ENCODE peak calls at places on chromosome 2, in nine cellular contexts. O, B, N, I, G, S, X, E and J are unnamed samples.

GRCh38 chr2:30803281-30803680 is 4.0 kb downstream of the CAPN13 start:
- DNase-seq in S (no peak), X (no peak), N (no peak), B (no peak), O (no peak), E (no peak), G (no peak), I (no peak), J (no peak)

GRCh38 chr2:240586919-240587800 is 626 bp downstream of the CAPN10 start:
- DNase-seq in G (peak), X (no peak), O (no peak), E (peak), S (no peak), N (no peak), B (no peak), I (no peak), J (peak)

GRCh38 chr2:77746780-77747179 is 224.6 kb upstream of the LRRTM4 start:
- DNase-seq in X (no peak), S (no peak), I (no peak), B (no peak), N (no peak), O (no peak), E (no peak), G (no peak), J (no peak)

GRCh38 chr2:168030862-168031624 is 216.4 kb downstream of the STK39 start:
- DNase-seq in X (peak), N (no peak), S (peak), G (no peak), E (no peak), O (no peak), I (peak), B (no peak), J (peak)

GRCh38 chr2:207503234-207503633 is 26.5 kb upstream of the CREB1 start:
- DNase-seq in B (no peak), S (no peak), I (peak), N (no peak), E (no peak), X (peak), G (peak), O (no peak), J (peak)

GRCh38 chr2:202716114-202716718 is 81.4 kb downstream of the FAM117B start:
- DNase-seq in O (no peak), E (no peak), N (no peak), S (peak), B (no peak), I (no peak), X (no peak), G (no peak), J (no peak)

GRCh38 chr2:219570194-219570923 is 980 bp downstream of the OBSL1 start:
- DNase-seq in G (peak), X (peak), E (no peak), I (peak), S (peak), O (no peak), B (no peak), N (no peak), J (no peak)

GRCh38 chr2:127100261-127101047 is 6.5 kb downstream of the BIN1 start:
- DNase-seq in X (no peak), I (no peak), S (peak), G (peak), N (no peak), O (no peak), B (no peak), E (no peak), J (no peak)

GRCh38 chr2:119480718-119481142 is 43.6 kb downstream of the SCTR start:
- DNase-seq in I (no peak), E (no peak), X (no peak), S (no peak), O (no peak), B (no peak), G (no peak), N (no peak), J (no peak)

GRCh38 chr2:120809151-120809550 is 73.5 kb downstream of the GLI2 start:
- DNase-seq in X (no peak), I (no peak), E (no peak), S (peak), O (no peak), B (no peak), G (no peak), N (no peak), J (no peak)

GRCh38 chr2:27683390-27684071 is 19.8 kb downstream of the SLC4A1AP start:
- DNase-seq in O (peak), I (peak), N (peak), X (peak), S (peak), E (peak), G (peak), B (peak), J (peak)

GRCh38 chr2:30862054-30862651 is 54.9 kb upstream of the CAPN13 start:
- DNase-seq in X (peak), I (peak), O (peak), S (peak), G (peak), B (peak), N (peak), E (peak), J (peak)

GRCh38 chr2:201452856-201453643 is 1.5 kb downstream of the STRADB start:
- DNase-seq in X (no peak), O (no peak), S (no peak), I (no peak), B (no peak), E (no peak), G (no peak), N (no peak), J (no peak)

GRCh38 chr2:240463866-240464481 is 28.5 kb downstream of the GPC1 start:
- DNase-seq in S (no peak), N (no peak), E (no peak), X (no peak), I (no peak), O (peak), G (no peak), B (peak), J (no peak)

GRCh38 chr2:53632714-53633113 is 134.9 kb upstream of the CHAC2 start:
- DNase-seq in O (no peak), G (no peak), I (peak), N (no peak), B (no peak), X (peak), E (no peak), S (peak), J (no peak)

GRCh38 chr2:230326453-230327417 is at the start of gene SP140L:
- DNase-seq in X (peak), I (peak), G (peak), B (peak), E (peak), N (no peak), O (peak), S (peak), J (peak)

GRCh38 chr2:138447889-138448570 is 53.5 kb upstream of the SPOPL start:
- DNase-seq in G (no peak), X (no peak), O (no peak), S (no peak), I (no peak), E (no peak), N (no peak), B (no peak), J (no peak)

GRCh38 chr2:226048625-226049024 is 649.1 kb downstream of the NYAP2 start:
- DNase-seq in S (peak), B (no peak), I (peak), O (no peak), E (no peak), N (no peak), G (no peak), X (peak), J (no peak)

GRCh38 chr2:172811027-172811426 is 75.4 kb downstream of the RAPGEF4 start:
- DNase-seq in S (peak), E (no peak), I (no peak), O (no peak), B (no peak), X (no peak), G (peak), N (peak), J (peak)

GRCh38 chr2:122236152-122236892 is 480.9 kb downstream of the TSN start:
- DNase-seq in E (no peak), B (no peak), S (no peak), X (no peak), N (no peak), G (no peak), O (no peak), I (no peak), J (no peak)

GRCh38 chr2:118607663-118608062 is 239.8 kb downstream of the EN1 start:
- DNase-seq in O (no peak), N (no peak), E (no peak), B (no peak), G (no peak), I (no peak), X (no peak), S (no peak), J (no peak)

GRCh38 chr2:47592381-47592780 is 189.4 kb downstream of the MSH2 start:
- DNase-seq in N (no peak), I (no peak), E (no peak), O (no peak), S (no peak), X (no peak), B (no peak), G (peak), J (no peak)

GRCh38 chr2:186474196-186474595 is 11.9 kb upstream of the ZC3H15 start:
- DNase-seq in E (no peak), B (no peak), I (no peak), S (no peak), N (no peak), G (no peak), O (no peak), X (no peak), J (no peak)

GRCh38 chr2:159362816-159363251 is 76.3 kb upstream of the WDSUB1 start:
- DNase-seq in O (no peak), S (peak), I (peak), G (no peak), X (peak), E (no peak), N (no peak), B (no peak), J (no peak)

GRCh38 chr2:213057977-213058376 is 93.4 kb downstream of the IKZF2 start:
- DNase-seq in G (no peak), S (no peak), I (no peak), X (peak), B (no peak), O (no peak), N (no peak), E (no peak), J (no peak)

GRCh38 chr2:190714958-190715357 is 66.1 kb downstream of the NAB1 start:
- DNase-seq in O (no peak), X (peak), G (no peak), E (no peak), N (no peak), B (no peak), I (peak), S (peak), J (no peak)

GRCh38 chr2:217942731-217943335 is 60.0 kb downstream of the TNS1 start:
- DNase-seq in G (no peak), I (no peak), E (no peak), X (no peak), N (no peak), S (no peak), B (no peak), O (no peak), J (no peak)

GRCh38 chr2:170974304-170974993 is 45.4 kb downstream of the GORASP2 start:
- DNase-seq in I (no peak), S (no peak), G (peak), N (no peak), E (no peak), X (no peak), O (peak), B (no peak), J (no peak)

GRCh38 chr2:238925281-238925680 is 77.4 kb downstream of the TWIST2 start:
- DNase-seq in B (no peak), G (no peak), I (no peak), S (no peak), E (no peak), X (no peak), N (no peak), O (no peak), J (no peak)

GRCh38 chr2:150282821-150283309 is 204.6 kb downstream of the RND3 start:
- DNase-seq in E (no peak), B (peak), X (peak), S (peak), N (no peak), O (no peak), G (no peak), I (no peak), J (no peak)

DNA sequence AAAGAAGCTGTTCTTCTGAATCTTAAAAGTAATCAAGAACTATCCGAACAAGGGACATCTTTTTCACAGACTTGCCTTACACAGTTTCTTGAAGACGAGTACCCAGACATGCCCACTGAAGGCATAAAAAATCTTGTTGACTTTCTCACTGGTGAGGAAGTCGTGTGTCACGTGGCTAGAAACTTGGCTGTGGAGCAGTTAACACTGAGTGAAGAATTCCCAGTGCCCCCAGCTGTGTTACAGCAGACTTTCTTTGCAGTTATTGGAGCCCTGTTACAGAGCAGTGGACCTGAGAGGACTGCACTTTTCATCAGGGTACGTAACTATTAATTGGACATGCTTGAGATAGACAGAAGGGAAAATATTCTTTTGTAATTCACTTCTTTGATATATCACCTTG is 2.4 kb downstream of the MRPL44 start:
- DNase-seq in B (peak), G (peak), O (peak), E (no peak), I (peak), N (no peak), S (peak), X (no peak), J (no peak)
- H3K4me3 ChIP-seq in B (no peak), G (no peak), O (no peak), E (peak), I (no peak), N (no peak), S (no peak), X (no peak), J (no peak)

GRCh38 chr2:109020217-109020637 is 31.2 kb upstream of the EDAR start:
- DNase-seq in O (no peak), N (no peak), S (peak), B (no peak), X (peak), I (peak), E (no peak), G (no peak), J (no peak)

GRCh38 chr2:109017017-109017416 is 28.0 kb upstream of the EDAR start:
- DNase-seq in S (no peak), B (no peak), G (no peak), N (no peak), I (no peak), X (no peak), O (no peak), E (no peak), J (no peak)

GRCh38 chr2:109024477-109024876 is 35.5 kb upstream of the EDAR start:
- DNase-seq in O (no peak), B (no peak), G (no peak), S (no peak), X (no peak), E (no peak), I (no peak), N (no peak), J (no peak)

GRCh38 chr2:109018452-109018851 is 29.4 kb upstream of the EDAR start:
- DNase-seq in S (no peak), G (no peak), X (no peak), I (no peak), O (no peak), B (no peak), N (no peak), E (no peak), J (no peak)

DNA sequence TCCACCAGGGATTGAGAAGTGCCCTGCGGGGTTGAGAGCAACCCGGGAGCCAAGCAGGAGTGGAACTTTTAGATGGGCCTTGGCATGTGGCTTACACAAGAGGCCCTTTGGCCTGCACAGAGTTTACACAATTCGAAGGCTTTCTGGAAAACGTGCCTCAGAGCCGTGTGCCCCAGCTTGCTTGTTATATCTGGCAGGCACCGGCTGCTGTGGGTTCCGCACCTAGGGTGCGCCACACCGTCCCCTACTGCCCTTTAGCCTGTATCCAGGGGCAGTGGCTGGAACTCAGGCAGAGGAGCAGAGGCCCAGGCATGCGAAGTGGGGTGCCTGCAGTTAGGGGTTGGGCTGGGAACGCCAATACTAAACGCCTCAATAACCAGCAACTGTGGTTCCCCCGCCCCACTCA is 32.9 kb upstream of the EDAR start:
- DNase-seq in N (no peak), S (no peak), I (no peak), O (no peak), X (no peak), E (no peak), B (no peak), G (no peak), J (no peak)
- TF ChIP-seq CTCF in N (no peak), S (no peak), I (no peak), O (no peak), X (no peak), E (no peak), B (no peak), G (no peak), J (no peak)

DNA sequence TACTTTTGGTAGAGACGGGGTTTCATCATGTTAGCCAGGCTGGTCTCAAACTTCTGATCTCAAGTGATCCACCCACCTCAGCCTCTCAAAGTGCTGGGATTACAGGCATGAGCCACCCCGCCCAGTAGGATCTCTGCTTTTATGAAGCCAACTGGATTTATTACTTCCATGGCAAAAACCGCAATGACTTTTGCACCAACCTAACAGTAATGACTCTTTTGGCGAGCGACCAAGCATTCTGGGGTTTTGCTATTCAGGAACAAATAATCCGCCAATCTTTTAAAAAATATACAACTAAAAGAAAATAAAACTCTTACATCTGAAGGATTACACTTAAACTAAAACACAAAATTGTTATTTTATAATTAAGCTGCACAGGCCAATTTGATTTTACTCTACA is 260.6 kb downstream of the ZEB2 start:
- DNase-seq in X (no peak), B (no peak), I (no peak), S (no peak), O (no peak), G (no peak), E (no peak), N (no peak), J (no peak)
- H3K4me3 ChIP-seq in X (no peak), B (no peak), I (no peak), S (no peak), O (no peak), G (no peak), E (no peak), N (no peak), J (no peak)

GRCh38 chr2:42794271-42795046 is 2.1 kb upstream of the HAAO start:
- DNase-seq in G (no peak), B (no peak), I (no peak), S (no peak), X (no peak), O (no peak), E (no peak), N (no peak), J (peak)

GRCh38 chr2:42791606-42792005 is 777 bp downstream of the HAAO start:
- DNase-seq in X (no peak), O (no peak), N (no peak), B (no peak), I (no peak), S (no peak), G (no peak), E (no peak), J (no peak)

GRCh38 chr2:42793314-42794270 is 1.2 kb upstream of the HAAO start:
- DNase-seq in X (no peak), N (no peak), G (peak), I (no peak), O (peak), E (no peak), B (peak), S (no peak), J (no peak)

GRCh38 chr2:42792583-42793313 is at the start of gene HAAO:
- DNase-seq in O (no peak), G (no peak), S (no peak), I (no peak), B (no peak), N (no peak), E (no peak), X (no peak), J (peak)

DNA sequence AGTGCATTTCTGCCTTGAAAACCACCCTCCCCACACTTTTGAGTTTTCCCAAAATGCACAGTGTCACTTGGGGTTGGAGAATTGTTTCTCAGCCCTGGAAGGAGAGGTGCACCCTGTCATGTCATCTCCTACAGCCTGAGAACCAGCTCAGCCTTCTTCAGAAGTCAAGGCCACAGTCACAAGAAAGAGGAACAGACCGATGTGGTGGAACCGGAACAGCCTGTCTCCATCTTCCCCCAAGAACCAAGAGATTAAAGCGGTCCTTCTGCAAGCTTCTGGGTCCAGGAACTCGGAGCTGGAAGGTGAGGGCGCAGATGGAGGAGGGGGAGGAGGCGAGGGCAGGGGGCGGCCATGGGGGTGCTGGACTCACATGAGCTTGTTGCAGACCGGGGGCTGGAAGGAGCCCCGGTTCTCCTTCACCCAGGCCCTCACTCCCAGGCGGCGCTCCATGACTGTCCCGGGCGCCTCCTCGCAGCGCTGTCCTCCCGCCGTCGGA is 248 bp downstream of the HAAO start:
- DNase-seq in O (peak), N (no peak), I (no peak), X (no peak), B (no peak), G (peak), S (no peak), E (no peak), J (peak)
- TF ChIP-seq CTCF in O (no peak), N (no peak), I (no peak), X (no peak), B (no peak), G (no peak), S (no peak), E (no peak), J (no peak)